ENCODE peak calls at places on chromosomes 4 and X, in five cellular contexts. Z is GM20000, O is cardiac muscle cell, L is uterus, E is RWPE1. U is an unnamed sample.

GRCh38 chr4:152785639-152786517 is 6.1 kb downstream of the ARFIP1 start:
- DNase-seq in Z (no peak), O (no peak), L (no peak), E (no peak), U (no peak)

GRCh38 chrX:30039768-30040167 is 175.6 kb upstream of the MAGEB2 start:
- DNase-seq in Z (no peak), O (peak), L (no peak), E (no peak), U (no peak)

GRCh38 chr4:83219344-83219990 is 65.1 kb downstream of the COQ2 start:
- DNase-seq in Z (no peak), O (no peak), L (no peak), E (peak), U (no peak)

GRCh38 chrX:130393451-130394074 is 8.1 kb upstream of the GPR119 start:
- DNase-seq in Z (peak), O (peak), L (no peak), E (peak), U (no peak)

GRCh38 chrX:56788717-56789122 is 59.7 kb downstream of the NBDY start:
- DNase-seq in Z (no peak), O (peak), L (peak), E (no peak), U (no peak)

GRCh38 chr4:154492288-154492687 is 689 bp upstream of the DCHS2 start:
- DNase-seq in Z (no peak), O (no peak), L (no peak), E (no peak), U (no peak)

GRCh38 chr4:76055005-76055404 is 19.1 kb upstream of the CXCL11 start:
- DNase-seq in Z (peak), O (no peak), L (no peak), E (no peak), U (no peak)

GRCh38 chrX:57595381-57595811 is 3.6 kb downstream of the ZXDB start:
- DNase-seq in Z (no peak), O (peak), L (peak), E (peak), U (no peak)

GRCh38 chr4:113411496-113411938 is 350.0 kb downstream of the CAMK2D start:
- DNase-seq in Z (no peak), O (peak), L (no peak), E (peak), U (no peak)

GRCh38 chr4:66574145-66574978 is 904.1 kb upstream of the EPHA5 start:
- DNase-seq in Z (no peak), O (peak), L (no peak), E (no peak), U (no peak)

GRCh38 chr4:56181140-56181950 is 205.9 kb downstream of the AASDH start:
- DNase-seq in Z (no peak), O (peak), L (no peak), E (no peak), U (no peak)

GRCh38 chr4:113822555-113823290 is 61.2 kb upstream of the CAMK2D start:
- DNase-seq in Z (peak), O (no peak), L (no peak), E (no peak), U (no peak)

GRCh38 chr4:64341711-64342110 is 67.5 kb downstream of the TECRL start:
- DNase-seq in Z (no peak), O (no peak), L (no peak), E (no peak), U (no peak)

GRCh38 chr4:6613676-6614651 is 26.5 kb upstream of the MRFAP1 start:
- DNase-seq in Z (no peak), O (no peak), L (no peak), E (no peak), U (no peak)

GRCh38 chrX:10021461-10022272 is 54.5 kb downstream of the CLDN34 start:
- DNase-seq in Z (no peak), O (no peak), L (no peak), E (no peak), U (no peak)

GRCh38 chr4:21790437-21791029 is 158.0 kb downstream of the KCNIP4 start:
- DNase-seq in Z (no peak), O (peak), L (no peak), E (no peak), U (no peak)

DNA sequence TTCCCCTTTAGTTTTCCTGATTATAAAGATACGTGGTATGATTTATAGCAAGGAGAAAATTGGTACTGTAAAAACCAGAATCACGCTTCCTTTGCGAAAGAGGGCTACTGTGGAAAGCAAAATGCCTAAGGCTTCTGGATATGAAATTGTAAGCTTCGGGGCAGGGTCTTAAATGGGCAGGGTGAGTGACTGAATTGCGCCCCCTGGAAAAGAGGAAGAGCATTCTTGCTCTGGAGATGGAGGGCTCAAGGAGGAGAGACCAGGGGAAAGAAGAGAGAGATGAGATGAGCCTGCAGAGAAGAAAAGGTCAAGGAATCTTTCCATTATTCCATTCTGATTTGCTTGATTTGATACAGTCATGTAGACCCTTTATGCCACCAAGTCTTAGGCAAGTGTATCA is 13.1 kb upstream of the ETNPPL start:
- DNase-seq in Z (no peak), O (no peak), L (no peak), E (no peak), U (no peak)
- TF ChIP-seq CTCF in Z (no peak), O (no peak), L (no peak), E (no peak), U (no peak)

DNA sequence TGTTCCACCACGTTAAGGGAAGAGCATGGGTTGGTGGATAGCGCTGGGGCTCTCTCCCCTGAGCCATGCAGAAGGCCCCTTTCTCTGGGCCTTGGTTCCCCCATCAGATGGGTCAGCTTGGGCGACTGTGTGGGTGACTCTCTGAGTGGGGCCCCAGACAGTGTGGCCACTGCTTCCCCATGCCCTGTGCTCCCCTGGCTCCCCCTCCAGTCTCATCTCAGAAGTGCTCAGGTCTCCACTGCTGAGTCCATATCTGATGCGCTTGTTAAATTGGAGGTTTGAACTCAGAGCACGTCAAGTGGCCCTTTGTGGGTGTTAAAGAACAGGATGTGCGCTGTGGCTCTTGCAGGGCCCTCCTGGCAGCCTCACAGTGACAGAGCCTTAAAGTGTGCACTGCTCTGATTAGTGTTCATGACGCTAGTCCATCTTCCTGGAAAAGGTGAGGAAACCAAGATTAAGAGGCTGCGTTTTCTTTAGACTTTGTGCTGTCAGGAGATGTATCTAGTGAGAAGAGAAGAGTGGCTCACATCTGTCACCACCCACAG is 59.8 kb downstream of the NELFA start:
- DNase-seq in Z (no peak), O (no peak), L (no peak), E (no peak), U (no peak)
- TF ChIP-seq CTCF in Z (no peak), O (no peak), L (no peak), E (no peak), U (no peak)

DNA sequence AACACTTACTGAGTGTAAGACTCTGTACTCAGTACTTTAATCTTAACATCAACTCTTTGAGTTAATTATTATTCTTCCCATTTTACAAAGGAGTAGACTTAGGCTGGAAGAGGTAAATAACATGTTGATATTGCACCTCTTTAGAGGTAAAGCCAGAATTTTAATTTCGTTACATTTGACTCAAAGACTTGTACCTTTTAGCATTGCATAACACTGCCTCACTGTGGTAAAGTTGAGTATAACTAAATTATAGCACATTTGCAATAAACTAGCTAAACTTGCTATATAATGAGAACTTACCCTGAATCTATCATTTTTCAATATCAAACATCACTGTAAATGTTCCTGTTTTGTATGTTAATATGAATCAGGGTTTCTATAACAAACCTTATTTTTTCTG is 218.5 kb downstream of the PRR32 start:
- DNase-seq in Z (no peak), O (no peak), L (no peak), E (no peak), U (no peak)
- TF ChIP-seq CTCF in Z (no peak), O (no peak), L (no peak), E (no peak), U (peak)

GRCh38 chr4:48640699-48641098 is 139.4 kb downstream of the FRYL start:
- DNase-seq in Z (no peak), O (no peak), L (no peak), E (no peak), U (no peak)

GRCh38 chr4:48639816-48640215 is 140.3 kb downstream of the FRYL start:
- DNase-seq in Z (no peak), O (no peak), L (no peak), E (no peak), U (no peak)

GRCh38 chr4:48640225-48640624 is 139.9 kb downstream of the FRYL start:
- DNase-seq in Z (no peak), O (no peak), L (no peak), E (no peak), U (no peak)

GRCh38 chr4:48642421-48643144 is 137.5 kb downstream of the FRYL start:
- DNase-seq in Z (no peak), O (peak), L (no peak), E (no peak), U (no peak)

GRCh38 chr4:48641401-48641800 is 138.7 kb downstream of the FRYL start:
- DNase-seq in Z (no peak), O (no peak), L (no peak), E (no peak), U (no peak)
- TF ChIP-seq CTCF in Z (no peak), O (no peak), L (no peak), E (no peak), U (no peak)

DNA sequence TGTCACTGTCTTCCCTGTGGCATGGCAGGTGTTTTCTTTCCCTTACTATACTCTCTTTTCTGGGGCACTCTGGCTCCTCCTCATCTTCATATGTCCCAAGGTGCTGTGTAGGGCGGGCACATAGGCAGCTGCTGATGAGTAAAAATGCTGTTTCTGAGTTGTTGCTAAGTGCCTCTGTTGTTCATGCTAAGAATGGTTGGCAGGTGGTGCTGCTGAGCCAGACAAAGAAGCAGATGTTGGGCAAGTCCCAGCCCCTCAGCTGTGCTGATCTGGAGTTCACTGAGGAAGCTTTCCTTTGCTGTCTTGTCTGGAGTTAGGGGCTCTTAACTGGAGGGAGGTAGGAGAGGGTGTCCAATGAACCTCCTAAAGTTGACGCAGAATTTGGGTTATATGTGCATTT is 40.6 kb downstream of the HADH start:
- DNase-seq in Z (peak), O (peak), L (no peak), E (no peak), U (no peak)
- TF ChIP-seq CTCF in Z (peak), O (peak), L (peak), E (no peak), U (peak)

GRCh38 chrX:15854712-15855561 is at the start of gene AP1S2:
- DNase-seq in Z (peak), O (peak), L (peak), E (peak), U (peak)
- TF ChIP-seq CTCF in Z (no peak), O (no peak), L (no peak), E (no peak), U (no peak)

U was measured in type B pancreatic cell.